ENCODE peak calls at places on chromosome 19, in six cellular contexts. Y, S, O, K, L and N are unnamed samples.

GRCh38 chr19:58395979-58396627 is 647 bp downstream of the RNF225 start:
- DNase-seq in S (no peak), L (no peak), O (no peak), Y (no peak), K (no peak), N (no peak)

GRCh38 chr19:20244356-20244755 is 77.3 kb downstream of the ZNF486 start:
- DNase-seq in O (no peak), K (no peak), S (no peak), Y (no peak), L (no peak), N (no peak)

GRCh38 chr19:28242317-28242927 is 970.5 kb downstream of the UQCRFS1 start:
- DNase-seq in L (peak), S (no peak), O (peak), K (no peak), Y (peak), N (no peak)

GRCh38 chr19:53877361-53877766 is 4.6 kb upstream of the PRKCG start:
- DNase-seq in L (peak), S (no peak), O (no peak), Y (no peak), K (no peak), N (no peak)

GRCh38 chr19:19110410-19111137 is 27.7 kb downstream of the TMEM161A start:
- DNase-seq in L (no peak), Y (peak), O (no peak), K (peak), S (peak), N (no peak)

GRCh38 chr19:4374451-4375163 is 25.7 kb downstream of the SH3GL1 start:
- DNase-seq in Y (no peak), S (no peak), O (peak), L (peak), K (no peak), N (no peak)

GRCh38 chr19:14507704-14508246 is 10.4 kb downstream of the DNAJB1 start:
- DNase-seq in O (peak), L (peak), Y (no peak), S (no peak), K (no peak), N (no peak)

GRCh38 chr19:31064486-31064885 is 284.8 kb downstream of the TSHZ3 start:
- DNase-seq in S (no peak), Y (no peak), O (peak), L (peak), K (no peak), N (no peak)

GRCh38 chr19:16347706-16348105 is 23.1 kb downstream of the KLF2 start:
- DNase-seq in O (no peak), L (no peak), S (no peak), Y (no peak), K (no peak), N (no peak)

GRCh38 chr19:43783636-43784035 is 2.9 kb upstream of the KCNN4 start:
- DNase-seq in S (no peak), Y (no peak), O (no peak), L (no peak), K (no peak), N (no peak)

GRCh38 chr19:12284631-12285030 is 10.1 kb downstream of the ZNF44 start:
- DNase-seq in O (no peak), S (no peak), K (no peak), L (no peak), Y (no peak), N (no peak)

GRCh38 chr19:29499921-29500590 is 25.7 kb upstream of the VSTM2B start:
- DNase-seq in L (no peak), S (no peak), O (no peak), Y (no peak), K (no peak), N (no peak)

GRCh38 chr19:7560271-7560670 is 24.8 kb downstream of the PNPLA6 start:
- DNase-seq in K (peak), Y (no peak), O (no peak), S (no peak), L (no peak), N (no peak)

GRCh38 chr19:17687857-17688784 is at the start of gene UNC13A:
- DNase-seq in L (no peak), O (no peak), S (peak), K (peak), Y (peak), N (no peak)

GRCh38 chr19:35710784-35711723 is 6.7 kb downstream of the ZBTB32 start:
- DNase-seq in Y (peak), K (no peak), L (no peak), S (peak), O (no peak), N (peak)

GRCh38 chr19:2251577-2252480 is 2.7 kb downstream of the AMH start:
- DNase-seq in O (no peak), K (peak), S (no peak), Y (no peak), L (no peak), N (no peak)

GRCh38 chr19:44055870-44056269 is 4.0 kb downstream of the ZNF223 start:
- DNase-seq in S (no peak), Y (no peak), O (no peak), L (no peak), K (no peak), N (no peak)

GRCh38 chr19:38514812-38515633 is 81.5 kb downstream of the RYR1 start:
- DNase-seq in S (peak), Y (peak), O (peak), K (peak), L (peak), N (no peak)

GRCh38 chr19:4379383-4380253 is 20.7 kb downstream of the SH3GL1 start:
- DNase-seq in O (peak), L (peak), S (peak), Y (peak), K (no peak), N (peak)

GRCh38 chr19:33388231-33388816 is 14.8 kb downstream of the CEBPG start:
- DNase-seq in O (no peak), K (no peak), L (no peak), S (no peak), Y (no peak), N (no peak)

GRCh38 chr19:48656840-48657474 is 11.0 kb upstream of the CA11 start:
- DNase-seq in K (no peak), L (no peak), S (no peak), Y (no peak), O (peak), N (no peak)